ENCODE peak calls at places on chromosomes 11 and 22, in ten cellular contexts. O, A, W, Q, G, Z, C, P, K and L are unnamed samples.

GRCh38 chr11:85483861-85484260 is 143.3 kb downstream of the DLG2 start:
- DNase-seq in K (no peak), Q (no peak), A (no peak), W (no peak), O (no peak), Z (no peak), P (no peak), C (no peak), G (no peak), L (no peak)

GRCh38 chr22:31893460-31893859 is 50.9 kb upstream of the YWHAH start:
- DNase-seq in C (no peak), K (no peak), A (no peak), Z (no peak), O (no peak), G (no peak), Q (no peak), P (no peak), W (no peak), L (no peak)

GRCh38 chr11:99275521-99275920 is 254.8 kb downstream of the CNTN5 start:
- DNase-seq in G (no peak), P (no peak), Q (no peak), A (no peak), Z (no peak), K (no peak), W (no peak), O (no peak), C (no peak), L (no peak)

GRCh38 chr11:2805388-2806057 is 80.1 kb downstream of the CDKN1C start:
- DNase-seq in O (no peak), C (no peak), W (no peak), K (no peak), A (no peak), Q (no peak), Z (no peak), G (no peak), P (no peak), L (no peak)

GRCh38 chr11:106012744-106013143 is 9.3 kb downstream of the MSANTD4 start:
- DNase-seq in P (no peak), C (no peak), G (no peak), Z (peak; percentile 29), A (no peak), O (no peak), W (no peak), Q (no peak), K (no peak), L (peak; percentile 61)

GRCh38 chr11:117823294-117823940 is 1.1 kb downstream of the FXYD2 start:
- DNase-seq in A (no peak), Q (peak; percentile 33), K (no peak), O (no peak), W (peak; percentile 42), G (no peak), P (no peak), C (peak; percentile 38), Z (no peak), L (no peak)

GRCh38 chr11:122746050-122746478 is 90.5 kb downstream of the UBASH3B start:
- DNase-seq in G (no peak), K (peak; percentile 46), P (no peak), Q (peak; percentile 57), W (peak; percentile 73), Z (no peak), O (no peak), A (no peak), C (peak; percentile 58), L (no peak)

GRCh38 chr22:31874821-31875220 is 69.5 kb upstream of the YWHAH start:
- DNase-seq in C (no peak), P (no peak), G (no peak), A (no peak), K (no peak), Q (no peak), W (no peak), Z (no peak), O (no peak), L (no peak)

GRCh38 chr11:11422291-11423128 is 69.5 kb upstream of the CSNK2A3 start:
- DNase-seq in G (peak; percentile 60), P (peak; percentile 16), K (no peak), Z (no peak), Q (no peak), W (no peak), C (no peak), A (no peak), O (no peak), L (no peak)

GRCh38 chr11:113202431-113202830 is 112.0 kb upstream of the TTC12 start:
- DNase-seq in Z (no peak), A (no peak), W (no peak), G (peak; percentile 82), K (no peak), C (no peak), P (no peak), O (peak; percentile 20), Q (no peak), L (no peak)

GRCh38 chr22:24189249-24190158 is 8.2 kb downstream of the SUSD2 start:
- DNase-seq in G (peak; percentile 76), K (peak; percentile 39), Z (peak; percentile 73), O (peak; percentile 48), W (peak; percentile 64), A (peak; percentile 75), Q (no peak), C (peak; percentile 65), P (no peak), L (no peak)

GRCh38 chr22:41003041-41003440 is 51.9 kb downstream of the RBX1 start:
- DNase-seq in Z (no peak), P (no peak), Q (no peak), W (no peak), O (no peak), K (no peak), A (no peak), G (peak; percentile 6), C (no peak), L (no peak)

GRCh38 chr11:69770525-69770924 is 4.6 kb downstream of the FGF4 start:
- DNase-seq in A (no peak), W (no peak), C (no peak), Z (no peak), K (no peak), P (no peak), O (no peak), G (no peak), Q (no peak), L (no peak)

GRCh38 chr11:13327421-13327820 is 49.8 kb downstream of the BMAL1 start:
- DNase-seq in Q (no peak), C (no peak), K (no peak), P (no peak), O (no peak), W (no peak), Z (no peak), G (no peak), A (no peak), L (no peak)

GRCh38 chr11:116281173-116282160 is 491.3 kb downstream of the BUD13 start:
- DNase-seq in P (no peak), A (no peak), O (no peak), K (no peak), Z (no peak), C (no peak), G (no peak), Q (no peak), W (no peak), L (no peak)

GRCh38 chr22:27405672-27406388 is 395.7 kb downstream of the MN1 start:
- DNase-seq in A (peak; percentile 67), Z (peak; percentile 36), G (peak; percentile 56), O (peak; percentile 22), K (peak; percentile 5), W (peak; percentile 60), P (no peak), C (peak; percentile 19), Q (no peak), L (peak; percentile 15)

GRCh38 chr11:30326114-30326783 is 3.3 kb downstream of the ARL14EP start:
- DNase-seq in P (no peak), K (no peak), C (peak; percentile 62), Z (no peak), O (no peak), A (no peak), G (no peak), Q (no peak), W (no peak), L (no peak)

GRCh38 chr11:69048718-69049489 is at the start of gene TPCN2:
- DNase-seq in C (peak; percentile 86), O (peak; percentile 95), A (peak; percentile 99), G (peak; percentile 99), Z (peak; percentile 92), K (peak; percentile 90), W (peak; percentile 91), P (peak; percentile 98), Q (peak; percentile 88), L (peak; percentile 98)

GRCh38 chr22:49062155-49063039 is 765.3 kb downstream of the BRD1 start:
- DNase-seq in P (no peak), C (no peak), G (no peak), Q (no peak), O (no peak), K (no peak), Z (no peak), A (no peak), W (no peak), L (no peak)

GRCh38 chr11:115745545-115746265 is 241.5 kb upstream of the CADM1 start:
- DNase-seq in C (no peak), P (no peak), O (no peak), G (no peak), K (no peak), Q (no peak), W (no peak), A (no peak), Z (peak; percentile 32), L (no peak)

GRCh38 chr11:57269580-57270021 is 32.6 kb upstream of the APLNR start:
- DNase-seq in K (no peak), C (no peak), W (no peak), A (no peak), Z (no peak), P (no peak), O (no peak), Q (no peak), G (no peak), L (peak; percentile 32)

GRCh38 chr22:22953796-22954195 is 66.2 kb downstream of the IGLL5 start:
- DNase-seq in A (no peak), G (no peak), W (no peak), O (no peak), P (no peak), Z (no peak), Q (no peak), C (no peak), K (no peak), L (no peak)

GRCh38 chr22:43398910-43399309 is 12.9 kb upstream of the MPPED1 start:
- DNase-seq in K (no peak), W (no peak), O (no peak), G (no peak), Q (no peak), A (no peak), C (no peak), P (no peak), Z (no peak), L (no peak)

GRCh38 chr11:64909653-64910343 is 7.2 kb downstream of the ATG2A start:
- DNase-seq in W (no peak), C (no peak), P (no peak), A (no peak), Q (no peak), K (no peak), Z (no peak), O (no peak), G (no peak), L (no peak)

GRCh38 chr22:37197451-37198289 is 9.6 kb upstream of the C1QTNF6 start:
- DNase-seq in G (peak; percentile 92), K (no peak), Z (no peak), O (peak; percentile 84), Q (no peak), A (peak; percentile 74), C (no peak), W (no peak), P (peak; percentile 56), L (no peak)

GRCh38 chr11:36253238-36253637 is 36.0 kb downstream of the COMMD9 start:
- DNase-seq in O (no peak), Q (no peak), A (no peak), P (no peak), G (no peak), W (no peak), C (no peak), Z (no peak), K (no peak), L (peak; percentile 89)

GRCh38 chr11:85809881-85810280 is 1.1 kb downstream of the SYTL2 start:
- DNase-seq in G (no peak), Z (no peak), W (peak; percentile 13), K (no peak), C (peak; percentile 12), O (no peak), Q (peak; percentile 17), P (no peak), A (no peak), L (no peak)

GRCh38 chr22:32144875-32145274 is 14.2 kb downstream of the C22orf42 start:
- DNase-seq in K (no peak), Z (no peak), W (no peak), A (no peak), G (no peak), P (no peak), Q (no peak), O (no peak), C (peak; percentile 98), L (no peak)